ENCODE peak calls at places on chromosomes 12 and 14, in eight cellular contexts. One of them, this sample, is unnamed.

GRCh38 chr12:42104087-42104486 is 40.6 kb downstream of the GXYLT1 start:
- DNase-seq in A549: no peak
- DNase-seq in tibial artery: no peak
- DNase-seq in AG04450: no peak
- DNase-seq in CD8-positive, alpha-beta T cell: no peak
- DNase-seq in skeletal muscle cell: no peak
- DNase-seq in stomach: no peak
- DNase-seq in upper lobe of right lung: no peak
- DNase-seq in this sample: no peak

GRCh38 chr12:6089041-6089823 is 35.2 kb downstream of the VWF start:
- DNase-seq in CD8-positive, alpha-beta T cell: no peak
- DNase-seq in tibial artery: peak
- DNase-seq in A549: peak
- DNase-seq in AG04450: no peak
- DNase-seq in stomach: no peak
- DNase-seq in skeletal muscle cell: no peak
- DNase-seq in upper lobe of right lung: no peak
- DNase-seq in this sample: no peak

GRCh38 chr14:75016815-75017214 is 14.1 kb downstream of the EIF2B2 start:
- DNase-seq in skeletal muscle cell: no peak
- DNase-seq in CD8-positive, alpha-beta T cell: no peak
- DNase-seq in stomach: no peak
- DNase-seq in A549: no peak
- DNase-seq in tibial artery: no peak
- DNase-seq in upper lobe of right lung: no peak
- DNase-seq in AG04450: no peak
- DNase-seq in this sample: no peak

GRCh38 chr12:128266559-128267245 is at the start of gene TMEM132C:
- DNase-seq in AG04450: no peak
- DNase-seq in upper lobe of right lung: no peak
- DNase-seq in skeletal muscle cell: no peak
- DNase-seq in CD8-positive, alpha-beta T cell: no peak
- DNase-seq in tibial artery: no peak
- DNase-seq in stomach: no peak
- DNase-seq in A549: no peak
- DNase-seq in this sample: no peak

GRCh38 chr14:100577986-100578431 is 9.2 kb downstream of the BEGAIN start:
- DNase-seq in skeletal muscle cell: no peak
- DNase-seq in CD8-positive, alpha-beta T cell: no peak
- DNase-seq in AG04450: no peak
- DNase-seq in A549: no peak
- DNase-seq in stomach: no peak
- DNase-seq in upper lobe of right lung: peak
- DNase-seq in tibial artery: no peak
- DNase-seq in this sample: no peak

GRCh38 chr14:37253905-37254304 is 56.2 kb downstream of the MIPOL1 start:
- DNase-seq in upper lobe of right lung: no peak
- DNase-seq in AG04450: peak
- DNase-seq in CD8-positive, alpha-beta T cell: no peak
- DNase-seq in stomach: no peak
- DNase-seq in A549: no peak
- DNase-seq in skeletal muscle cell: peak
- DNase-seq in tibial artery: no peak
- DNase-seq in this sample: no peak

GRCh38 chr14:23398348-23398747 is 9.7 kb downstream of the MYH6 start:
- DNase-seq in CD8-positive, alpha-beta T cell: no peak
- DNase-seq in tibial artery: no peak
- DNase-seq in skeletal muscle cell: no peak
- DNase-seq in upper lobe of right lung: no peak
- DNase-seq in A549: no peak
- DNase-seq in stomach: no peak
- DNase-seq in AG04450: no peak
- DNase-seq in this sample: no peak

GRCh38 chr12:118813778-118814359 is 167.5 kb upstream of the SRRM4 start:
- DNase-seq in A549: no peak
- DNase-seq in stomach: no peak
- DNase-seq in AG04450: no peak
- DNase-seq in CD8-positive, alpha-beta T cell: no peak
- DNase-seq in skeletal muscle cell: no peak
- DNase-seq in upper lobe of right lung: no peak
- DNase-seq in tibial artery: no peak
- DNase-seq in this sample: no peak

GRCh38 chr12:72986963-72987362 is 714.8 kb downstream of the TRHDE start:
- DNase-seq in A549: no peak
- DNase-seq in tibial artery: no peak
- DNase-seq in upper lobe of right lung: no peak
- DNase-seq in AG04450: no peak
- DNase-seq in skeletal muscle cell: no peak
- DNase-seq in stomach: no peak
- DNase-seq in CD8-positive, alpha-beta T cell: no peak
- DNase-seq in this sample: no peak

GRCh38 chr12:38823743-38824142 is 81.6 kb downstream of the CPNE8 start:
- DNase-seq in AG04450: no peak
- DNase-seq in upper lobe of right lung: no peak
- DNase-seq in stomach: no peak
- DNase-seq in tibial artery: no peak
- DNase-seq in A549: no peak
- DNase-seq in CD8-positive, alpha-beta T cell: no peak
- DNase-seq in skeletal muscle cell: no peak
- DNase-seq in this sample: no peak

GRCh38 chr12:68317047-68317667 is 15.0 kb downstream of the MDM1 start:
- DNase-seq in AG04450: peak
- DNase-seq in upper lobe of right lung: no peak
- DNase-seq in A549: peak
- DNase-seq in tibial artery: peak
- DNase-seq in CD8-positive, alpha-beta T cell: peak
- DNase-seq in stomach: no peak
- DNase-seq in skeletal muscle cell: no peak
- DNase-seq in this sample: no peak

GRCh38 chr12:107431942-107432341 is 253.7 kb upstream of the PWP1 start:
- DNase-seq in stomach: no peak
- DNase-seq in upper lobe of right lung: no peak
- DNase-seq in A549: no peak
- DNase-seq in AG04450: no peak
- DNase-seq in skeletal muscle cell: no peak
- DNase-seq in tibial artery: no peak
- DNase-seq in CD8-positive, alpha-beta T cell: no peak
- DNase-seq in this sample: no peak

GRCh38 chr12:101172316-101172715 is 37.7 kb downstream of the SLC5A8 start:
- DNase-seq in A549: peak
- DNase-seq in upper lobe of right lung: no peak
- DNase-seq in skeletal muscle cell: no peak
- DNase-seq in AG04450: no peak
- DNase-seq in stomach: no peak
- DNase-seq in tibial artery: no peak
- DNase-seq in CD8-positive, alpha-beta T cell: no peak
- DNase-seq in this sample: no peak

GRCh38 chr12:104955703-104956102 is 2.4 kb downstream of the SLC41A2 start:
- DNase-seq in AG04450: no peak
- DNase-seq in CD8-positive, alpha-beta T cell: no peak
- DNase-seq in tibial artery: no peak
- DNase-seq in A549: no peak
- DNase-seq in upper lobe of right lung: no peak
- DNase-seq in stomach: no peak
- DNase-seq in skeletal muscle cell: no peak
- DNase-seq in this sample: no peak

GRCh38 chr12:104957388-104958008 is 592 bp downstream of the SLC41A2 start:
- DNase-seq in AG04450: no peak
- DNase-seq in tibial artery: peak
- DNase-seq in CD8-positive, alpha-beta T cell: peak
- DNase-seq in upper lobe of right lung: no peak
- DNase-seq in A549: peak
- DNase-seq in stomach: peak
- DNase-seq in skeletal muscle cell: no peak
- DNase-seq in this sample: no peak

GRCh38 chr12:104958946-104959841 is 1.1 kb upstream of the SLC41A2 start:
- DNase-seq in upper lobe of right lung: no peak
- DNase-seq in skeletal muscle cell: no peak
- DNase-seq in CD8-positive, alpha-beta T cell: no peak
- DNase-seq in stomach: no peak
- DNase-seq in A549: no peak
- DNase-seq in tibial artery: no peak
- DNase-seq in AG04450: no peak
- DNase-seq in this sample: no peak

GRCh38 chr12:104958009-104958945 is at the start of gene SLC41A2:
- DNase-seq in A549: peak
- DNase-seq in skeletal muscle cell: peak
- DNase-seq in CD8-positive, alpha-beta T cell: peak
- DNase-seq in AG04450: peak
- DNase-seq in upper lobe of right lung: peak
- DNase-seq in tibial artery: peak
- DNase-seq in stomach: peak
- DNase-seq in this sample: peak

DNA sequence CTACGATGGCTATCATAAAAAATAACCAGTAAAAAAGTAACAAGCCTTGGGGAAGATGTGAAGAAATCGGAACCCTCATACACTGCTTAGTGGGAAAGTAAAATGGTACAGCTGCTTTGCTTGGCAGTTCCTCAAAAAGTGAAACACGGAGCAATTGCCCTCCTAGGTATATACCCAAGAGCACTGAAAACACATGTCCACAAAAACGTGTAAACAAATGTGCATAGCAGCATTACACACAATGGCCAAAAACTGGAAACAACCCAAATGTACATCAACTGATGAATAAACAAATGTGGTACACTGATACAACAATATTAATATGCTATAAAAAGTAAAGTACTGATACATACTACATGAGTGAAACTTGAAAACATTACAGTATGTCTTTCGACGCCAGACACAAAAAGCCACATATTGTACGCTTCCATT is 1.2 kb downstream of the SLC41A2 start:
- DNase-seq in CD8-positive, alpha-beta T cell: no peak
- DNase-seq in AG04450: no peak
- DNase-seq in stomach: no peak
- DNase-seq in A549: no peak
- DNase-seq in tibial artery: no peak
- DNase-seq in skeletal muscle cell: no peak
- DNase-seq in upper lobe of right lung: no peak
- DNase-seq in this sample: no peak
- H3K4me3 ChIP-seq in CD8-positive, alpha-beta T cell: no peak
- H3K4me3 ChIP-seq in AG04450: peak
- H3K4me3 ChIP-seq in stomach: peak
- H3K4me3 ChIP-seq in A549: peak
- H3K4me3 ChIP-seq in tibial artery: peak
- H3K4me3 ChIP-seq in skeletal muscle cell: peak
- H3K4me3 ChIP-seq in upper lobe of right lung: peak
- H3K4me3 ChIP-seq in this sample: peak

GRCh38 chr12:121209221-121209620 is 708 bp upstream of the P2RX4 start:
- DNase-seq in A549: no peak
- DNase-seq in stomach: no peak
- DNase-seq in upper lobe of right lung: no peak
- DNase-seq in AG04450: no peak
- DNase-seq in tibial artery: no peak
- DNase-seq in skeletal muscle cell: no peak
- DNase-seq in CD8-positive, alpha-beta T cell: no peak
- DNase-seq in this sample: peak
- H3K4me3 ChIP-seq in A549: peak
- H3K4me3 ChIP-seq in stomach: peak
- H3K4me3 ChIP-seq in upper lobe of right lung: peak
- H3K4me3 ChIP-seq in AG04450: peak
- H3K4me3 ChIP-seq in tibial artery: peak
- H3K4me3 ChIP-seq in skeletal muscle cell: peak
- H3K4me3 ChIP-seq in CD8-positive, alpha-beta T cell: peak
- H3K4me3 ChIP-seq in this sample: peak

GRCh38 chr12:123388948-123389559 is 5.1 kb downstream of the KMT5A start:
- DNase-seq in upper lobe of right lung: no peak
- DNase-seq in AG04450: no peak
- DNase-seq in tibial artery: no peak
- DNase-seq in CD8-positive, alpha-beta T cell: no peak
- DNase-seq in stomach: no peak
- DNase-seq in A549: no peak
- DNase-seq in skeletal muscle cell: no peak
- DNase-seq in this sample: peak
- H3K4me3 ChIP-seq in upper lobe of right lung: peak
- H3K4me3 ChIP-seq in AG04450: peak
- H3K4me3 ChIP-seq in tibial artery: peak
- H3K4me3 ChIP-seq in CD8-positive, alpha-beta T cell: no peak
- H3K4me3 ChIP-seq in stomach: peak
- H3K4me3 ChIP-seq in A549: peak
- H3K4me3 ChIP-seq in skeletal muscle cell: peak
- H3K4me3 ChIP-seq in this sample: peak

GRCh38 chr14:69398818-69399210 is 322 bp downstream of the SLC39A9 start:
- DNase-seq in AG04450: no peak
- DNase-seq in upper lobe of right lung: no peak
- DNase-seq in skeletal muscle cell: no peak
- DNase-seq in tibial artery: no peak
- DNase-seq in CD8-positive, alpha-beta T cell: no peak
- DNase-seq in stomach: no peak
- DNase-seq in A549: no peak
- DNase-seq in this sample: no peak

GRCh38 chr14:69392481-69392880 is 5.6 kb downstream of the ERH start:
- DNase-seq in skeletal muscle cell: no peak
- DNase-seq in stomach: no peak
- DNase-seq in A549: no peak
- DNase-seq in tibial artery: no peak
- DNase-seq in CD8-positive, alpha-beta T cell: no peak
- DNase-seq in AG04450: no peak
- DNase-seq in upper lobe of right lung: no peak
- DNase-seq in this sample: no peak

GRCh38 chr14:69399750-69400149 is 1.3 kb downstream of the SLC39A9 start:
- DNase-seq in A549: no peak
- DNase-seq in skeletal muscle cell: no peak
- DNase-seq in tibial artery: no peak
- DNase-seq in CD8-positive, alpha-beta T cell: no peak
- DNase-seq in stomach: no peak
- DNase-seq in upper lobe of right lung: no peak
- DNase-seq in AG04450: no peak
- DNase-seq in this sample: no peak

GRCh38 chr14:69398053-69398817 is at the start of the genes ERH and SLC39A9:
- DNase-seq in AG04450: peak
- DNase-seq in A549: peak
- DNase-seq in CD8-positive, alpha-beta T cell: peak
- DNase-seq in skeletal muscle cell: peak
- DNase-seq in stomach: peak
- DNase-seq in tibial artery: peak
- DNase-seq in upper lobe of right lung: peak
- DNase-seq in this sample: peak

DNA sequence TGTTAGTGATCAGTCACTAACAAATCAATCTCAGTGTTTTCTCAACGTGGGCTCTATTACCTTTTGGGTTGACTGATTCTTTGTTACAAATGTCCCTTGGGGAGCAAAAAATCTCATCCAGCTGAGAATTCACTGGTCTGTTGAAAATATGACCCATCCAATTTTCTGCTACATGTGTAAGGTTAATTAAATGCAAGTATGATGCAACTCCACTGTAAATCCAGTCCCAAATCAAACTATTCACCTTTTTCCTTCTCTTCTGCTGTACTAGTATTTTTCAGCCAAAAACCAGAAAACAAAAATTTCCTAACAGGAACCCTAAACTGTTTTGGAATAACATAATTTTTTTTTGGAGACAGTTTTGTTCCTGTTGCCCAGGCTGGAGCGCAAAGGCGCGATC is 2.2 kb downstream of the ERH start:
- DNase-seq in CD8-positive, alpha-beta T cell: no peak
- DNase-seq in stomach: no peak
- DNase-seq in AG04450: no peak
- DNase-seq in skeletal muscle cell: no peak
- DNase-seq in upper lobe of right lung: no peak
- DNase-seq in A549: no peak
- DNase-seq in tibial artery: no peak
- DNase-seq in this sample: no peak
- H3K4me3 ChIP-seq in CD8-positive, alpha-beta T cell: no peak
- H3K4me3 ChIP-seq in stomach: no peak
- H3K4me3 ChIP-seq in AG04450: no peak
- H3K4me3 ChIP-seq in skeletal muscle cell: no peak
- H3K4me3 ChIP-seq in upper lobe of right lung: no peak
- H3K4me3 ChIP-seq in A549: no peak
- H3K4me3 ChIP-seq in tibial artery: no peak
- H3K4me3 ChIP-seq in this sample: no peak

This sample was measured in ovary.